ENCODE peak calls at places on chromosomes 16 and 17, in six cellular contexts. A, G, C, H, E and B are unnamed samples.
A peak's percentile ranks its signal among the peaks of the same experiment; 100 is the strongest.

GRCh38 chr17:44865921-44866320 is 18.2 kb downstream of the HIGD1B start:
- DNase-seq in E (no peak), C (no peak), A (no peak), G (no peak), H (no peak), B (no peak)

GRCh38 chr17:49971199-49971847 is 2.3 kb downstream of the DLX4 start:
- DNase-seq in G (no peak), A (no peak), H (no peak), C (no peak), E (no peak), B (no peak)

GRCh38 chr17:8713878-8714277 is 30.8 kb downstream of the CCDC42 start:
- DNase-seq in C (no peak), H (no peak), G (no peak), E (no peak), A (no peak), B (no peak)

GRCh38 chr16:25184771-25185170 is 32.0 kb upstream of the AQP8 start:
- DNase-seq in H (no peak), A (no peak), E (no peak), C (no peak), G (no peak), B (no peak)

GRCh38 chr16:10607157-10607556 is 26.8 kb upstream of the EMP2 start:
- DNase-seq in C (no peak), H (no peak), G (no peak), A (no peak), E (no peak), B (no peak)

GRCh38 chr16:25212636-25213035 is 4.1 kb upstream of the AQP8 start:
- DNase-seq in G (no peak), C (no peak), H (no peak), A (no peak), E (no peak), B (no peak)

GRCh38 chr17:35017021-35017420 is 36.7 kb downstream of the LIG3 start:
- DNase-seq in A (no peak), G (no peak), H (no peak), C (no peak), E (no peak), B (no peak)

GRCh38 chr16:67538666-67539101 is 10.1 kb downstream of the RIPOR1 start:
- DNase-seq in C (no peak), E (no peak), H (no peak), A (no peak), G (no peak), B (no peak)

GRCh38 chr17:31510273-31511175 is 119.0 kb downstream of the RAB11FIP4 start:
- DNase-seq in A (no peak), G (no peak), H (no peak), E (no peak), C (no peak), B (no peak)

GRCh38 chr17:75721463-75722011 is 278 bp downstream of the ITGB4 start:
- DNase-seq in C (no peak), G (peak; percentile 76), H (no peak), E (no peak), A (no peak), B (no peak)

GRCh38 chr16:86718118-86718517 is 139.8 kb downstream of the FOXL1 start:
- DNase-seq in E (no peak), A (no peak), G (no peak), H (no peak), C (no peak), B (peak; percentile 52)

GRCh38 chr17:57902800-57903759 is 52.1 kb downstream of the CUEDC1 start:
- DNase-seq in G (peak; percentile 99), C (no peak), E (peak; percentile 92), H (no peak), A (peak; percentile 69), B (peak; percentile 96)

GRCh38 chr16:81616321-81617020 is 162.6 kb upstream of the PLCG2 start:
- DNase-seq in C (no peak), A (peak; percentile 29), H (no peak), G (no peak), E (no peak), B (no peak)

GRCh38 chr16:76535-77272 is 1.3 kb upstream of the MPG start:
- DNase-seq in C (no peak), H (no peak), G (peak; percentile 48), E (no peak), A (peak; percentile 72), B (peak; percentile 64)

GRCh38 chr16:20510323-20510722 is 59.0 kb downstream of the ACSM2A start:
- DNase-seq in H (no peak), G (no peak), C (no peak), E (no peak), A (no peak), B (no peak)

GRCh38 chr17:81003711-81004335 is 12.2 kb downstream of the CHMP6 start:
- DNase-seq in G (no peak), C (no peak), E (no peak), H (no peak), A (no peak), B (no peak)

GRCh38 chr17:56499799-56500388 is 93.6 kb upstream of the NOG start:
- DNase-seq in A (peak; percentile 38), E (peak; percentile 57), H (peak; percentile 12), C (no peak), G (no peak), B (no peak)

GRCh38 chr17:223723-224471 is 42.4 kb upstream of the DOC2B start:
- DNase-seq in C (no peak), A (no peak), E (no peak), G (no peak), H (no peak), B (no peak)

GRCh38 chr17:48526986-48527741 is 3.6 kb downstream of the HOXB1 start:
- DNase-seq in G (no peak), C (no peak), A (no peak), H (no peak), E (no peak), B (no peak)

GRCh38 chr17:19239544-19239943 is 2.4 kb downstream of the EPN2 start:
- DNase-seq in C (no peak), A (no peak), E (no peak), G (no peak), H (no peak), B (no peak)

GRCh38 chr16:2084688-2085625 is 37.2 kb downstream of the TSC2 start:
- DNase-seq in G (no peak), E (no peak), H (no peak), A (no peak), C (no peak), B (no peak)

DNA sequence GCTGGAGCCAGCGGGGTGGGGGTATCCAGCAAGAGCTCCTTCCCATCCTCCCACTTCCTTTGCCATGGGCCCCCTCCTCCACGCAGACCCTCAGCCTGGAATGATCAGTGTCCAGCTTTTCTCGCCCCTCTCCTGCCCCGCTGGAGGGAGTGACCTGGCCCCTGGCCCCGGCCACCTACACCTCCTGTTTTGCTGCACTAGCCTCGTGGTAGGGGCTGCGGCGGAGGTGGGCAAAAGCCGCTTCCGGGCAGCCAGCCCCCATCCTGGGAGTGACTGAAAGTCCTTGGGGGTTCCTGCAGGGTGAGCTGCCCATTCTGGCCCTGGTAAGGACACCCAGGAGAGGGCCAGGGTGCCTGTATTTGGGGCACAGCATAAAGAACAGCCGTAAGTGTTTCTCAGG is 295.7 kb downstream of the SEC14L1 start:
- DNase-seq in G (no peak), A (no peak), E (no peak), C (no peak), H (no peak), B (no peak)
- H3K27ac ChIP-seq in G (no peak overlapping the region), A (peak overlapping the region; percentile 85), E (no peak overlapping the region), C (no peak overlapping the region), H (no peak overlapping the region), B (peak overlapping the region; percentile 70)

GRCh38 chr16:75559564-75560372 is 3.7 kb upstream of the TMEM231 start:
- DNase-seq in H (no peak), C (no peak), G (no peak), A (no peak), E (no peak), B (no peak)
- H3K27ac ChIP-seq in H (no peak overlapping the region), C (no peak overlapping the region), G (no peak overlapping the region), A (peak overlapping the region; percentile 67), E (no peak overlapping the region), B (no peak overlapping the region)

GRCh38 chr17:43199633-43200032 is 12.0 kb upstream of the TMEM106A start:
- DNase-seq in C (no peak), E (no peak), G (no peak), H (no peak), A (no peak), B (no peak)

DNA sequence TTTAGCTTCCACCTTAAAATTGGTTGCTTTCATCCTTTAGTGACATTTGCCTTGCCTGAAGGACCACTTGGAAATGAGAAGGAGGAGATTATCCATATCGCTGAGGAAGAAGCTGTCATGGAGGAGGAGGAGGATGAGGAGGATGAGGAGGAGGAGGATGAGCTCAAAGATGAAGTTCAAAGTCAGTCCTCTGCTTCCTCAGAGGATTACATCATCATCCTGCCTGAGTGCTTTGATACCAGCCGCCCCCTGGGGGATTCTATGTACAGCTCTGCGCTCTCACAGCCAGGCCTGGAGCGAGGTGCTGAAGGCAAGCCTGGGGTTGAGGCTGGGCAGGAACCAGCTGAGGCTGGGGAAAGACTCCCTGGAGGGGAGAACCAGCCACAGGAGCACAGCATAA is 11.5 kb upstream of the TMEM106A start:
- DNase-seq in H (no peak), C (no peak), A (no peak), G (no peak), E (no peak), B (no peak)
- H3K27ac ChIP-seq in H (no peak overlapping the region), C (no peak overlapping the region), A (no peak overlapping the region), G (no peak overlapping the region), E (no peak overlapping the region), B (no peak overlapping the region)

GRCh38 chr17:59803377-59803757 is 89.4 kb downstream of the TUBD1 start:
- DNase-seq in A (no peak), H (no peak), E (no peak), G (no peak), C (no peak), B (no peak)
- H3K27ac ChIP-seq in A (peak overlapping the region; percentile 53), H (peak overlapping the region; percentile 99), E (no peak overlapping the region), G (peak overlapping the region; percentile 92), C (no peak overlapping the region), B (no peak overlapping the region)